ENCODE peak calls at places on chromosomes 13 and 19, in five cellular contexts. One of them, this sample, is unnamed.

GRCh38 chr13:66546534-66547379 is 683.4 kb downstream of the PCDH9 start:
- DNase-seq in psoas muscle: no peak
- DNase-seq in ovary: no peak
- DNase-seq in fibroblast of pulmonary artery: peak
- DNase-seq in H1: no peak
- DNase-seq in this sample: peak

GRCh38 chr19:35725216-35725861 is 7.5 kb downstream of the KMT2B start:
- DNase-seq in psoas muscle: no peak
- DNase-seq in ovary: no peak
- DNase-seq in fibroblast of pulmonary artery: no peak
- DNase-seq in H1: no peak
- DNase-seq in this sample: no peak

GRCh38 chr19:38849746-38850230 is at the start of gene HNRNPL:
- DNase-seq in psoas muscle: no peak
- DNase-seq in ovary: no peak
- DNase-seq in fibroblast of pulmonary artery: no peak
- DNase-seq in H1: peak
- DNase-seq in this sample: no peak

GRCh38 chr19:29872224-29872731 is 60.5 kb downstream of the CCNE1 start:
- DNase-seq in psoas muscle: no peak
- DNase-seq in ovary: no peak
- DNase-seq in fibroblast of pulmonary artery: peak
- DNase-seq in H1: peak
- DNase-seq in this sample: no peak

GRCh38 chr13:50798923-50799322 is 44.6 kb downstream of the DLEU7 start:
- DNase-seq in psoas muscle: no peak
- DNase-seq in ovary: no peak
- DNase-seq in fibroblast of pulmonary artery: peak
- DNase-seq in H1: no peak
- DNase-seq in this sample: peak

GRCh38 chr19:18340237-18340989 is at the start of gene PGPEP1:
- DNase-seq in psoas muscle: peak
- DNase-seq in ovary: peak
- DNase-seq in fibroblast of pulmonary artery: peak
- DNase-seq in H1: peak
- DNase-seq in this sample: peak

GRCh38 chr13:38350114-38350617 is 515 bp downstream of the UFM1 start:
- DNase-seq in psoas muscle: peak
- DNase-seq in ovary: peak
- DNase-seq in fibroblast of pulmonary artery: peak
- DNase-seq in H1: peak
- DNase-seq in this sample: no peak

GRCh38 chr13:44710576-44710975 is 134.4 kb upstream of the TSC22D1 start:
- DNase-seq in psoas muscle: no peak
- DNase-seq in ovary: no peak
- DNase-seq in fibroblast of pulmonary artery: peak
- DNase-seq in H1: no peak
- DNase-seq in this sample: peak

GRCh38 chr19:1097810-1098176 is 2.6 kb upstream of the POLR2E start:
- DNase-seq in psoas muscle: peak
- DNase-seq in ovary: no peak
- DNase-seq in fibroblast of pulmonary artery: no peak
- DNase-seq in H1: no peak
- DNase-seq in this sample: no peak

GRCh38 chr13:40394304-40394983 is 272.0 kb downstream of the FOXO1 start:
- DNase-seq in psoas muscle: no peak
- DNase-seq in ovary: no peak
- DNase-seq in fibroblast of pulmonary artery: peak
- DNase-seq in H1: no peak
- DNase-seq in this sample: peak

GRCh38 chr19:33767898-33768413 is 28.7 kb upstream of the KCTD15 start:
- DNase-seq in psoas muscle: no peak
- DNase-seq in ovary: no peak
- DNase-seq in fibroblast of pulmonary artery: peak
- DNase-seq in H1: peak
- DNase-seq in this sample: peak

GRCh38 chr19:48739835-48740704 is at the start of gene RASIP1:
- DNase-seq in psoas muscle: peak
- DNase-seq in ovary: peak
- DNase-seq in fibroblast of pulmonary artery: no peak
- DNase-seq in H1: no peak
- DNase-seq in this sample: no peak

GRCh38 chr13:23518231-23518630 is 52.0 kb upstream of the TNFRSF19 start:
- DNase-seq in psoas muscle: no peak
- DNase-seq in ovary: no peak
- DNase-seq in fibroblast of pulmonary artery: no peak
- DNase-seq in H1: no peak
- DNase-seq in this sample: no peak

GRCh38 chr19:35204799-35205732 is 23.5 kb downstream of the FAM187B start:
- DNase-seq in psoas muscle: no peak
- DNase-seq in ovary: no peak
- DNase-seq in fibroblast of pulmonary artery: no peak
- DNase-seq in H1: no peak
- DNase-seq in this sample: no peak

GRCh38 chr13:113448885-113449692 is 4.2 kb downstream of the ADPRHL1 start:
- DNase-seq in psoas muscle: peak
- DNase-seq in ovary: peak
- DNase-seq in fibroblast of pulmonary artery: no peak
- DNase-seq in H1: no peak
- DNase-seq in this sample: peak

GRCh38 chr19:2454962-2455409 is 1.8 kb downstream of the LMNB2 start:
- DNase-seq in psoas muscle: no peak
- DNase-seq in ovary: no peak
- DNase-seq in fibroblast of pulmonary artery: no peak
- DNase-seq in H1: no peak
- DNase-seq in this sample: no peak

GRCh38 chr13:44489751-44490150 is 86.4 kb downstream of the TSC22D1 start:
- DNase-seq in psoas muscle: no peak
- DNase-seq in ovary: no peak
- DNase-seq in fibroblast of pulmonary artery: no peak
- DNase-seq in H1: no peak
- DNase-seq in this sample: no peak

GRCh38 chr13:23828866-23829265 is 60.3 kb downstream of the MIPEP start:
- DNase-seq in psoas muscle: no peak
- DNase-seq in ovary: no peak
- DNase-seq in fibroblast of pulmonary artery: peak
- DNase-seq in H1: no peak
- DNase-seq in this sample: peak

GRCh38 chr19:18796239-18796638 is 5.1 kb upstream of the COMP start:
- DNase-seq in psoas muscle: no peak
- DNase-seq in ovary: no peak
- DNase-seq in fibroblast of pulmonary artery: no peak
- DNase-seq in H1: no peak
- DNase-seq in this sample: no peak

GRCh38 chr19:38209671-38210457 is 14.2 kb downstream of the DPF1 start:
- DNase-seq in psoas muscle: peak
- DNase-seq in ovary: peak
- DNase-seq in fibroblast of pulmonary artery: peak
- DNase-seq in H1: peak
- DNase-seq in this sample: peak

GRCh38 chr13:71773534-71773933 is 93.5 kb downstream of the DACH1 start:
- DNase-seq in psoas muscle: no peak
- DNase-seq in ovary: no peak
- DNase-seq in fibroblast of pulmonary artery: no peak
- DNase-seq in H1: no peak
- DNase-seq in this sample: no peak

GRCh38 chr19:48799358-48800300 is 11.2 kb downstream of the BCAT2 start:
- DNase-seq in psoas muscle: no peak
- DNase-seq in ovary: no peak
- DNase-seq in fibroblast of pulmonary artery: no peak
- DNase-seq in H1: no peak
- DNase-seq in this sample: no peak

GRCh38 chr19:47369923-47370625 is 21.0 kb downstream of the DHX34 start:
- DNase-seq in psoas muscle: no peak
- DNase-seq in ovary: no peak
- DNase-seq in fibroblast of pulmonary artery: peak
- DNase-seq in H1: no peak
- DNase-seq in this sample: peak

GRCh38 chr19:1252221-1252817 is 3.9 kb downstream of the MIDN start:
- DNase-seq in psoas muscle: peak
- DNase-seq in ovary: peak
- DNase-seq in fibroblast of pulmonary artery: peak
- DNase-seq in H1: no peak
- DNase-seq in this sample: peak

GRCh38 chr19:3117746-3118145 is 18.1 kb upstream of the GNA15 start:
- DNase-seq in psoas muscle: peak
- DNase-seq in ovary: no peak
- DNase-seq in fibroblast of pulmonary artery: no peak
- DNase-seq in H1: no peak
- DNase-seq in this sample: no peak

GRCh38 chr19:53546766-53547541 is 9.0 kb downstream of the ZNF331 start:
- DNase-seq in psoas muscle: no peak
- DNase-seq in ovary: no peak
- DNase-seq in fibroblast of pulmonary artery: no peak
- DNase-seq in H1: no peak
- DNase-seq in this sample: no peak

GRCh38 chr19:11234486-11235075 is 4.8 kb upstream of the ANGPTL8 start:
- DNase-seq in psoas muscle: no peak
- DNase-seq in ovary: no peak
- DNase-seq in fibroblast of pulmonary artery: no peak
- DNase-seq in H1: no peak
- DNase-seq in this sample: no peak

GRCh38 chr13:107860284-107860683 is 355.1 kb downstream of the LIG4 start:
- DNase-seq in psoas muscle: no peak
- DNase-seq in ovary: no peak
- DNase-seq in fibroblast of pulmonary artery: no peak
- DNase-seq in H1: no peak
- DNase-seq in this sample: no peak

GRCh38 chr13:20616059-20616797 is 49.3 kb downstream of the IFT88 start:
- DNase-seq in psoas muscle: no peak
- DNase-seq in ovary: no peak
- DNase-seq in fibroblast of pulmonary artery: peak
- DNase-seq in H1: no peak
- DNase-seq in this sample: peak

GRCh38 chr19:33429891-33430673 is 56.6 kb downstream of the CEBPG start:
- DNase-seq in psoas muscle: peak
- DNase-seq in ovary: no peak
- DNase-seq in fibroblast of pulmonary artery: no peak
- DNase-seq in H1: no peak
- DNase-seq in this sample: no peak

GRCh38 chr13:82791035-82791434 is 1091.2 kb downstream of the SLITRK1 start:
- DNase-seq in psoas muscle: no peak
- DNase-seq in ovary: no peak
- DNase-seq in fibroblast of pulmonary artery: no peak
- DNase-seq in H1: no peak
- DNase-seq in this sample: no peak

DNA sequence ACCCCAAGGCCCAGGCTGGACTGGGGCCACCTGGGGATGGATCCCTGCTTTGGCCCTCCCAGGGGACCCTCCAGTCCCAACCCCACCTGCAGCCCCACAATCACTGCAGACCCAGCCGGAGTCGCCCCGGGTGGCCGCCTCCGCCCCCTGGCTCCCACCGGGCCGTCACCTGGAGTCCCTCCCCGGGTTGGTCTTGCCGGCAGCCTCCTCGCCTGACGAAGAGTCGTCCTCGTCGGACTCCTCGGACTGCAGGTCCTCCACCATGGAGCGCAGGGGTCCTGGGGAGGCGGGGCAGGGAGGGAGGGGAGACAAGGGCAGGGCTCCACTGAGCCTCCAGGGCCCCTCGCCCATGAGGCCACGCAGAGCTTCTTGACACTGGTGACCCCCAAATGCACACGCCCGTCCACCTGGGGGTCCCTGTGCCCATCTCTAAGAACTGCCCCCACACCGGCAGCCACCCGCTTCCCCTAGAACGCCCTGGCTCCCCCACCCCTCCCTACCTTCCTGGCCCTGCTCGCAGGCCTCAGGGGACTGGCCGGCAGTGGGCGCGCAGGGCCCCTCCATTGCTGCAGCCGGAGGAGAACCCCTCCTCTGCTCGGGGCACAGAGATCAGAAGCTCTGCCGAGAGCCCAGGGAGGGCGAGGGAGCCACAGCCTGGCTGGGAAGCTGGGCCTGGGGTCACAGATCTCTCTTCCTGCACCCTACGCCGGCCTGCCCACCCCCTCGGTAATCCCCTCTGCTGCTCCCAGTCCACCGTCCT is 63.4 kb downstream of the MLLT1 start:
- DNase-seq in psoas muscle: peak
- DNase-seq in ovary: no peak
- DNase-seq in fibroblast of pulmonary artery: no peak
- DNase-seq in H1: no peak
- DNase-seq in this sample: no peak
- H3K4me3 ChIP-seq in psoas muscle: no peak
- H3K4me3 ChIP-seq in ovary: no peak
- H3K4me3 ChIP-seq in fibroblast of pulmonary artery: no peak
- H3K4me3 ChIP-seq in H1: no peak
- H3K4me3 ChIP-seq in this sample: no peak

GRCh38 chr13:92842145-92842544 is 384.5 kb upstream of the GPC6 start:
- DNase-seq in psoas muscle: no peak
- DNase-seq in ovary: no peak
- DNase-seq in fibroblast of pulmonary artery: peak
- DNase-seq in H1: no peak
- DNase-seq in this sample: peak
- TF ChIP-seq CTCF in psoas muscle: no peak
- TF ChIP-seq CTCF in ovary: no peak
- TF ChIP-seq CTCF in fibroblast of pulmonary artery: no peak
- TF ChIP-seq CTCF in H1: no peak
- TF ChIP-seq CTCF in this sample: no peak

GRCh38 chr19:36891768-36892357 is 24.2 kb downstream of the ZNF829 start:
- DNase-seq in psoas muscle: no peak
- DNase-seq in ovary: no peak
- DNase-seq in fibroblast of pulmonary artery: no peak
- DNase-seq in H1: no peak
- DNase-seq in this sample: no peak
- H3K4me3 ChIP-seq in psoas muscle: no peak
- H3K4me3 ChIP-seq in ovary: no peak
- H3K4me3 ChIP-seq in fibroblast of pulmonary artery: no peak
- H3K4me3 ChIP-seq in H1: peak
- H3K4me3 ChIP-seq in this sample: no peak

GRCh38 chr13:30572859-30573275 is 44.9 kb upstream of the USPL1 start:
- DNase-seq in psoas muscle: no peak
- DNase-seq in ovary: no peak
- DNase-seq in fibroblast of pulmonary artery: peak
- DNase-seq in H1: no peak
- DNase-seq in this sample: peak
- TF ChIP-seq CTCF in psoas muscle: peak
- TF ChIP-seq CTCF in ovary: no peak
- TF ChIP-seq CTCF in fibroblast of pulmonary artery: peak
- TF ChIP-seq CTCF in H1: no peak
- TF ChIP-seq CTCF in this sample: peak

This sample was measured in fibroblast of the aortic adventitia.